ENCODE peak calls at places on chromosomes 2 and 18, in five cellular contexts. Y is right lobe of liver, F is tibial artery, G is lower lobe of right lung, E is neural progenitor cell. D is an unnamed sample.

GRCh38 chr2:7288484-7288883 is 371.3 kb downstream of the RNF144A start:
- DNase-seq in Y (no peak), F (no peak), G (no peak), E (no peak), D (no peak)

GRCh38 chr2:10613263-10613662 is 76.5 kb downstream of the NOL10 start:
- DNase-seq in Y (no peak), F (no peak), G (no peak), E (no peak), D (no peak)

GRCh38 chr2:53572696-53573095 is 194.9 kb upstream of the CHAC2 start:
- DNase-seq in Y (no peak), F (no peak), G (no peak), E (no peak), D (no peak)

GRCh38 chr18:834086-834720 is 22.2 kb upstream of the YES1 start:
- DNase-seq in Y (no peak), F (no peak), G (no peak), E (no peak), D (no peak)

GRCh38 chr2:10328667-10329583 is 26.2 kb downstream of the HPCAL1 start:
- DNase-seq in Y (no peak), F (no peak), G (no peak), E (no peak), D (no peak)

GRCh38 chr2:47720036-47720435 is 62.9 kb upstream of the MSH6 start:
- DNase-seq in Y (no peak), F (no peak), G (no peak), E (no peak), D (no peak)

GRCh38 chr18:30970201-30970816 is 72.2 kb downstream of the DSC3 start:
- DNase-seq in Y (no peak), F (no peak), G (no peak), E (peak; percentile 33), D (no peak)

GRCh38 chr18:13240060-13240725 is 21.6 kb downstream of the LDLRAD4 start:
- DNase-seq in Y (peak; percentile 34), F (peak; percentile 39), G (peak; percentile 19), E (no peak), D (no peak)

GRCh38 chr2:236607471-236608307 is 38.1 kb downstream of the ACKR3 start:
- DNase-seq in Y (no peak), F (no peak), G (no peak), E (peak; percentile 27), D (no peak)

GRCh38 chr2:220370764-220371163 is 743.3 kb downstream of the SLC4A3 start:
- DNase-seq in Y (no peak), F (no peak), G (no peak), E (no peak), D (no peak)

GRCh38 chr2:160269365-160269764 is 69.3 kb upstream of the ITGB6 start:
- DNase-seq in Y (no peak), F (no peak), G (peak; percentile 49), E (no peak), D (no peak)

GRCh38 chr2:233801357-233802131 is 23.4 kb downstream of the MROH2A start:
- DNase-seq in Y (no peak), F (peak; percentile 47), G (no peak), E (no peak), D (no peak)

GRCh38 chr2:9813312-9814128 is 29.8 kb upstream of the TAF1B start:
- DNase-seq in Y (peak; percentile 72), F (peak; percentile 77), G (peak; percentile 77), E (peak; percentile 92), D (peak; percentile 68)

GRCh38 chr2:226793615-226794014 is 6.0 kb downstream of the IRS1 start:
- DNase-seq in Y (no peak), F (no peak), G (no peak), E (no peak), D (no peak)

GRCh38 chr18:46415532-46415931 is 241.5 kb downstream of the LOXHD1 start:
- DNase-seq in Y (no peak), F (no peak), G (no peak), E (no peak), D (no peak)

GRCh38 chr2:53633441-53633840 is 134.2 kb upstream of the CHAC2 start:
- DNase-seq in Y (no peak), F (no peak), G (no peak), E (no peak), D (no peak)

GRCh38 chr2:10363861-10364610 is 61.3 kb downstream of the HPCAL1 start:
- DNase-seq in Y (no peak), F (no peak), G (no peak), E (no peak), D (no peak)

GRCh38 chr2:53939656-53940055 is 31.1 kb downstream of the PSME4 start:
- DNase-seq in Y (no peak), F (no peak), G (no peak), E (no peak), D (no peak)

GRCh38 chr18:57221084-57221483 is 74.2 kb downstream of the BOD1L2 start:
- DNase-seq in Y (no peak), F (no peak), G (no peak), E (peak; percentile 9), D (no peak)

GRCh38 chr2:121904656-121905055 is 149.2 kb downstream of the TSN start:
- DNase-seq in Y (no peak), F (no peak), G (no peak), E (no peak), D (no peak)

GRCh38 chr2:239143858-239144712 is 256.7 kb downstream of the HDAC4 start:
- DNase-seq in Y (peak; percentile 56), F (no peak), G (peak; percentile 50), E (peak; percentile 67), D (no peak)

GRCh38 chr2:156769802-156770201 is 333.6 kb downstream of the GPD2 start:
- DNase-seq in Y (no peak), F (no peak), G (no peak), E (no peak), D (no peak)
- H3K27ac ChIP-seq in Y (no peak overlapping the region), F (no peak overlapping the region), G (no peak overlapping the region), E (no peak overlapping the region), D (no peak overlapping the region)

GRCh38 chr2:215553946-215554345 is 118.1 kb upstream of the FN1 start:
- DNase-seq in Y (no peak), F (no peak), G (no peak), E (no peak), D (no peak)
- TF ChIP-seq CTCF in Y (no peak), F (no peak), G (no peak), E (peak; percentile 24), D (no peak)

GRCh38 chr2:112003585-112003984 is 51.5 kb upstream of the TMEM87B start:
- DNase-seq in Y (no peak), F (no peak), G (no peak), E (no peak), D (no peak)

GRCh38 chr2:112000399-112001135 is 54.5 kb upstream of the TMEM87B start:
- DNase-seq in Y (no peak), F (no peak), G (no peak), E (no peak), D (no peak)

GRCh38 chr2:112001136-112001764 is 53.8 kb upstream of the TMEM87B start:
- DNase-seq in Y (no peak), F (no peak), G (no peak), E (no peak), D (no peak)

GRCh38 chr2:111999809-112000208 is 55.3 kb upstream of the TMEM87B start:
- DNase-seq in Y (no peak), F (no peak), G (no peak), E (no peak), D (no peak)

DNA sequence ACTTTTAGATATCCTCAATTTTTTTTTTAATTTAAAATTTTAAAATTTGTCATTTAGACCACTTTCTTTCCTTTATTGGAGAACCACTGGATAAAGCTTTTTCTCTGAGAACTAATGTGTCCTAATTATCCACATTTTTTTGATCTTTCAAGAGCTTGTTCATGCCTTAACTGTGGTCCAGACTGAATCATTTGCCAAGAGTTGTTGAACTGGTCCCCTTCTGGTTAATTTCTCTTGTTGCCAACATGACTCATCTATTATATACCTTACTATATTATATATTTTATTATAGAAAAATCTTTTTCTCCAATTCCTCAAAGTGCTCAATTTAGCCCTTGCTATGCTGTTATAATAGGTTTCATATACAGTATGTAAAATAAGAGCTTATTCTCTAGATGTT is 53.1 kb upstream of the TMEM87B start:
- DNase-seq in Y (no peak), F (no peak), G (no peak), E (no peak), D (no peak)
- H3K27ac ChIP-seq in Y (no peak overlapping the region), F (no peak overlapping the region), G (no peak overlapping the region), E (no peak overlapping the region), D (no peak overlapping the region)

GRCh38 chr2:188503975-188504374 is 212.3 kb downstream of the GULP1 start:
- DNase-seq in Y (no peak), F (no peak), G (no peak), E (no peak), D (no peak)

GRCh38 chr2:188511346-188511745 is 219.7 kb downstream of the GULP1 start:
- DNase-seq in Y (no peak), F (no peak), G (no peak), E (peak; percentile 18), D (no peak)

GRCh38 chr2:188512456-188512855 is 220.8 kb downstream of the GULP1 start:
- DNase-seq in Y (no peak), F (no peak), G (no peak), E (peak; percentile 40), D (no peak)

DNA sequence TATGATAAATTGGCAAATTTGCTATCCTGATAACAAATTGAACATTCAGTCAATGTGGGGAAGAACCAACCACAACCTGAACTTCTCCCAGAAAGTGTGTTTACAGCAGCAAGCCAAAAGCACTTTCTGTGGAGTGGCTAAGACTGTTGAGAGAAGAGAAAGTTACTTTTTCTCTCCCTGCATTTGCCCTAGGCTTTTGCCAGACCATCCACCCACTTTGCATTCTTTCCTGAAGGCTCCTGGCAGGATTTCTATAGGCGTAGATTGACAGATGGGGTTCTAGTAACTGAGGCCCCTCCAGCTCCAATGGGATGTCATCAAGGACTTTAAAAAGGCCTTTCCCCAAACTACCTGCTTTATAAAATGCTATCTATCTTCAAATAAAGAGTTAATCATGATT is 215.2 kb downstream of the GULP1 start:
- DNase-seq in Y (no peak), F (no peak), G (no peak), E (peak; percentile 11), D (no peak)
- TF ChIP-seq CTCF in Y (no peak), F (no peak), G (no peak), E (no peak), D (no peak)

DNA sequence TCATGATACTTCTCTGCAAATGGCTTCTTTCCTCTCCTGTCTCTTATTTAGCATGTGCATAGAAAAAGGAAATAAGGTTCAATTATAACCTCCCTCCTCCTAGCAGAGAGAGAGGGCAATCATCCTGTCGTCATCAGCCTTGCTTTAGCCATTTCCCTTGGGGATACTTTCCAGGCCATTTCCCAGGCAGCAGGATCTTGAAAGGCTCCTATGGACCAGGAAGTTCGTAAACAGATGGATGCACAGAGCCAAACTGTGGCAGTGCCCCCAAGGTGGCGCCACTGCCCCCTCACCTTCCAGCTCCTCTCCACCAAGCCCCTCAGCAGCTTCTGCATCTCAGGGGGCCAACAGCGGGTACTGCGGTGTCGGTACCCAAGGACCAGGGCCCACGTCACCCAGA is 157.4 kb downstream of the DTNA start:
- DNase-seq in Y (no peak), F (no peak), G (no peak), E (peak; percentile 61), D (no peak)
- H3K27ac ChIP-seq in Y (no peak overlapping the region), F (peak overlapping the region; percentile 71), G (no peak overlapping the region), E (no peak overlapping the region), D (peak overlapping the region; percentile 57)